ENCODE peak calls at places on chromosomes 5 and 9, in five cellular contexts. L is fibroblast of lung, R is hepatocyte, J is colonic mucosa, D is fibroblast of the aortic adventitia. Y is an unnamed sample.

GRCh38 chr9:14062449-14063187 is 251.3 kb downstream of the NFIB start:
- DNase-seq in R (no peak), D (peak; percentile 99), L (peak; percentile 91), J (no peak), Y (no peak)

GRCh38 chr5:116650544-116650943 is 75.9 kb upstream of the SEMA6A start:
- DNase-seq in R (no peak), D (no peak), J (no peak), L (no peak), Y (no peak)

GRCh38 chr5:127423173-127423798 is 94.2 kb upstream of the PRRC1 start:
- DNase-seq in R (no peak), L (no peak), D (no peak), J (no peak), Y (no peak)

GRCh38 chr5:159209438-159210305 is at the start of gene RNF145:
- DNase-seq in L (peak; percentile 83), D (peak; percentile 79), R (peak; percentile 96), J (peak; percentile 82), Y (peak; percentile 87)

GRCh38 chr5:72790188-72790587 is 26.3 kb upstream of the TNPO1 start:
- DNase-seq in R (no peak), J (no peak), D (peak; percentile 55), L (peak; percentile 2), Y (no peak)

GRCh38 chr9:113508111-113508749 is 44.7 kb downstream of the RGS3 start:
- DNase-seq in R (peak; percentile 43), L (no peak), J (peak; percentile 93), D (peak; percentile 13), Y (peak; percentile 70)

GRCh38 chr9:93054758-93055704 is 3.5 kb upstream of the SUSD3 start:
- DNase-seq in L (no peak), J (no peak), R (no peak), D (no peak), Y (no peak)

GRCh38 chr5:159511570-159511969 is 181.3 kb upstream of the IL12B start:
- DNase-seq in D (no peak), J (no peak), R (no peak), L (no peak), Y (no peak)

GRCh38 chr9:80127920-80128319 is 556.2 kb downstream of the TLE4 start:
- DNase-seq in R (no peak), L (peak; percentile 59), J (no peak), D (no peak), Y (no peak)

GRCh38 chr5:123483446-123484077 is 28.4 kb upstream of the CSNK1G3 start:
- DNase-seq in R (no peak), D (no peak), L (no peak), J (no peak), Y (no peak)

GRCh38 chr9:20464242-20464641 is 158.1 kb downstream of the MLLT3 start:
- DNase-seq in R (no peak), D (no peak), J (no peak), L (no peak), Y (no peak)

GRCh38 chr9:121906074-121906520 is 187.0 kb downstream of the TTLL11 start:
- DNase-seq in D (peak; percentile 49), R (no peak), L (no peak), J (no peak), Y (no peak)

GRCh38 chr9:73152445-73152844 is 780 bp downstream of the ANXA1 start:
- DNase-seq in L (peak; percentile 82), R (peak; percentile 34), J (no peak), D (peak; percentile 81), Y (no peak)

GRCh38 chr5:116652196-116652729 is 77.6 kb upstream of the SEMA6A start:
- DNase-seq in J (no peak), D (no peak), L (peak; percentile 83), R (peak; percentile 63), Y (peak; percentile 84)

GRCh38 chr5:7686794-7687193 is 164.1 kb downstream of the CFAP90 start:
- DNase-seq in L (no peak), R (no peak), J (no peak), D (no peak), Y (peak; percentile 57)
- TF ChIP-seq CTCF in L (no peak), R (no peak), J (no peak), D (no peak), Y (peak; percentile 62)

GRCh38 chr5:143472576-143472975 is 69.1 kb upstream of the NR3C1 start:
- DNase-seq in J (no peak), R (no peak), D (no peak), L (no peak), Y (no peak)
- H3K4me3 ChIP-seq in J (no peak overlapping the region), R (no peak overlapping the region), D (no peak overlapping the region), L (no peak overlapping the region), Y (no peak overlapping the region)

DNA sequence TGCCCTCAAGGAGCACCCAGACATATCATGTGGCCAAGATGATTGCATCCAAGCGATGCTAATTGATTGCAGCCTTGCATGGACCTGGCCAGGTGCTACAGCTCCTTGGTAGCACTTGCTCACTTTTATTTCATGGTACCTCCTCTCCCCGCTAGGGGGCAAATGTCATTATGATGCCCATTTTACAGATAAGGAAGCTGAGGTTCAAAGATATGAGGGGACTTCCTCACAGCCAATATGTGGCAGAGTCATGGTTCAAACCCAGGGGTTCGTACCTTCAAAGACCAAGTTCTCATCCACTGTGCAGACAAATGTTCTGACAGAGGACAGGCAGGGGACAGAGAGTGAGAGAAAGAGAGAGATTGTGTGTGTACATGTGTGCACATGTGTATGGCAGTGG is 21.9 kb upstream of the KCNMB1 start:
- DNase-seq in D (no peak), J (no peak), R (no peak), L (no peak), Y (no peak)
- TF ChIP-seq CTCF in D (no peak), J (no peak), R (no peak), L (no peak), Y (peak; percentile 50)

DNA sequence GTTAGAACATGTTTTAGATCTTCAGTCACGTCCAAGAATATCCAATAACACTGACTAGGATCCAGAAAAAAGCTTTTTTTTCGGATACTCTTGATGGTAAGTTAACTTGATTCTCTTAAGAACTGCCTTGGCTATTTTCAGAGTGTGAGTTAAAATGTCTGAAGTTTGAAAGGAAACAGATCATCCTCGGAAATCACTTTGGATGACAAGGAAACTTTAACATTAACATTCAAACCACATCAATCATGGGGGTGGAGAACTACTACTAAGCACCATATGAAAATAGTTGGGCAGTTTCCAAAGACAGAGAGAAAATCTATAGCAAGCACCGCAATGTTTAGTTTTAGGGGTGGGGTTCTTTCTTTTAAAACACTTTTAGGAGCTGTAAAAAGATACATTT is 83.7 kb upstream of the SLC27A6 start:
- DNase-seq in L (no peak), R (peak; percentile 22), J (no peak), D (no peak), Y (no peak)
- H3K4me3 ChIP-seq in L (no peak overlapping the region), R (no peak overlapping the region), J (no peak overlapping the region), D (no peak overlapping the region), Y (no peak overlapping the region)

GRCh38 chr9:133935328-133936040 is 56.6 kb downstream of the VAV2 start:
- DNase-seq in L (peak; percentile 93), D (peak; percentile 73), R (peak; percentile 40), J (peak; percentile 63), Y (no peak)
- TF ChIP-seq CTCF in L (no peak), D (peak; percentile 22), R (no peak), J (no peak), Y (no peak)

GRCh38 chr5:56346044-56346710 is 113.0 kb upstream of the ANKRD55 start:
- DNase-seq in L (no peak), R (no peak), J (no peak), D (no peak), Y (no peak)
- H3K4me3 ChIP-seq in L (no peak overlapping the region), R (no peak overlapping the region), J (no peak overlapping the region), D (no peak overlapping the region), Y (no peak overlapping the region)